ENCODE peak calls at places on chromosomes 12 and 14, in four cellular contexts. W is sigmoid colon, M is fibroblast of lung, B is spleen. P is an unnamed sample. For H3K4me1, the result is how much of the 10 kb centered on the place peaks cover.

GRCh38 chr12:42326466-42327226 is 679 bp downstream of the PPHLN1 start:
- DNase-seq in W (no peak), M (peak), B (peak), P (no peak)

GRCh38 chr14:59146941-59147470 is 41.5 kb upstream of the DAAM1 start:
- DNase-seq in W (no peak), M (no peak), B (no peak), P (no peak)

GRCh38 chr14:71645656-71646055 is 286.6 kb upstream of the RGS6 start:
- DNase-seq in W (no peak), M (peak), B (no peak), P (no peak)

GRCh38 chr12:64450711-64451486 is 1.0 kb upstream of the TBK1 start:
- DNase-seq in W (no peak), M (peak), B (peak), P (no peak)

GRCh38 chr12:101566318-101566717 is 28.5 kb upstream of the MYBPC1 start:
- DNase-seq in W (no peak), M (no peak), B (no peak), P (peak)

GRCh38 chr12:31897791-31898503 is 61.3 kb upstream of the RESF1 start:
- DNase-seq in W (no peak), M (peak), B (peak), P (peak)

GRCh38 chr12:104427547-104427938 is 29.2 kb upstream of the CHST11 start:
- DNase-seq in W (no peak), M (no peak), B (no peak), P (no peak)

GRCh38 chr12:48002773-48003218 is 1.5 kb downstream of the COL2A1 start:
- DNase-seq in W (peak), M (peak), B (no peak), P (no peak)

GRCh38 chr12:5094986-5095385 is 51.3 kb downstream of the KCNA5 start:
- DNase-seq in W (no peak), M (no peak), B (no peak), P (no peak)

GRCh38 chr14:91911474-91912032 is 35.9 kb downstream of the FBLN5 start:
- DNase-seq in W (peak), M (peak), B (no peak), P (peak)

GRCh38 chr12:132191715-132192553 is 47.7 kb downstream of the NOC4L start:
- DNase-seq in W (no peak), M (no peak), B (no peak), P (no peak)

GRCh38 chr12:19946549-19946948 is 421.8 kb upstream of the PDE3A start:
- DNase-seq in W (no peak), M (peak), B (no peak), P (no peak)

GRCh38 chr12:78928200-78929074 is 63.9 kb downstream of the SYT1 start:
- DNase-seq in W (no peak), M (peak), B (no peak), P (no peak)

GRCh38 chr12:53060721-53061276 is 10.9 kb downstream of the TNS2 start:
- DNase-seq in W (peak), M (no peak), B (peak), P (no peak)

GRCh38 chr14:89336338-89336737 is 80.7 kb downstream of the FOXN3 start:
- DNase-seq in W (no peak), M (no peak), B (no peak), P (no peak)

GRCh38 chr12:113467154-113467513 is 4.5 kb downstream of the LHX5 start:
- DNase-seq in W (no peak), M (no peak), B (no peak), P (peak)

GRCh38 chr12:112768278-112768677 is 23.3 kb upstream of the RPH3A start:
- DNase-seq in W (no peak), M (no peak), B (no peak), P (no peak)

GRCh38 chr14:94049625-94050023 is 23.5 kb downstream of the OTUB2 start:
- DNase-seq in W (peak), M (no peak), B (peak), P (no peak)

GRCh38 chr12:6161124-6161882 is 36.8 kb upstream of the VWF start:
- DNase-seq in W (no peak), M (peak), B (peak), P (peak)

GRCh38 chr12:132373967-132374820 is 44.8 kb upstream of the GALNT9 start:
- DNase-seq in W (peak), M (no peak), B (peak), P (no peak)

GRCh38 chr14:103216399-103216798 is 93.1 kb downstream of the TNFAIP2 start:
- DNase-seq in W (no peak), M (no peak), B (no peak), P (no peak)

DNA sequence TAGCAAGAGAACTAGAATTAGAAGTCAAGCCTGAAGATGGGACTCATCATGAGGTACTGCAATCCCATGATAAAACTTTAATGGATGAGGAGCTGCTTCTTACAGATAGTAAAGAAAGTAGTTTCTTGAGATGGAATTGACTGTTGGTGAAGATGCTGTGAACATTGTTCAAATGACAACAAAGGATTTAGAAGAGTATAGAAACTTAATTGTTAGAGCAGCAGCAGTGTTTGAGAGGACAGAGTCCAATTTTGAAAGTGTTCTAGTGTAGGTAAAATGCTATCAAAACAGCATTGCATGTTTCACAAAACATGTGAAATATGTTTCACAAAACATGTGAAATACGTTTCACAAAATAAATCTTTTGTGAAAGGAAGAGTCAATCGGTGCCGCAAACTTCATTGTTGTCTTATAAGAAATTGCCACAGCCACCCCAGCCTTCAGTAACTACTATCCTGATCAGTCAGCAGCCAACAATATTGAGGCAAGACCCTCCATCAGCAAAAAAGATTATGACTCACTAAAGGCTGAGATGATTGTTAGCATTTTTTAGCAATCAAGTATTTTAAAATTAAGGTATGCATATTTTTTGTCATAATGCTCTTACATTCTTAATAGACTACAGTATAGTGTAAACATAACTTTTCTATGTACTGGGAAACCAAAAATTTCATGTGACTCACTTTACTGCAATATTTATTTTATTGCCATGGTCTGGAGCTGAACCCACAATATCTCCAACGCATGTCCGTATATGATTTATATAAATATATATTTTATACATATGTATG is 173.4 kb upstream of the BMP4 start:
- DNase-seq in W (no peak), M (peak), B (no peak), P (no peak)
- H3K4me1 ChIP-seq in W (under half), M (under half), B (under half), P (under half)

GRCh38 chr12:93632383-93632782 is 44.8 kb upstream of the CRADD start:
- DNase-seq in W (no peak), M (no peak), B (no peak), P (peak)
- H3K4me1 ChIP-seq in W (under half), M (under half), B (under half), P (under half)

DNA sequence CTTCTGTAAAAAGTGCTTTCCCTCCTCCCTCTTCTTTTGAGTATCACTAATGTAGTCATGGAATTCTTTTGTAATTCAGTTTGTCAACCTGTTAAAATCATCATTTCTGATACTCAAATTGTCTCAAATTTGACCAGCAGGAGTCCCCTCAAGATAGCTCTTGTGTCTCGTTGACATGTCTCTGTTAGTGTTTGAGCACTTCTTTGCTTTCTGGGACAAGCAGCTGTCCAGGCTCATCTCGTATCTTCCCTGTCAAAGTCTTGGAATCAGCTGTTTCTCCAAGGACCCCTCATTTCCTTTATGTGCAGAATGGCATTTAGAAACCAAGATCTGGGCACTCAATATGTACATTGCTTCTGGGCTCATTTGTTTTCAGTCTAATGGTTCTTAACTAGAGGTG is 10.7 kb downstream of the CIPC start:
- DNase-seq in W (no peak), M (no peak), B (no peak), P (no peak)
- H3K4me1 ChIP-seq in W (half or more), M (under half), B (under half), P (under half)

DNA sequence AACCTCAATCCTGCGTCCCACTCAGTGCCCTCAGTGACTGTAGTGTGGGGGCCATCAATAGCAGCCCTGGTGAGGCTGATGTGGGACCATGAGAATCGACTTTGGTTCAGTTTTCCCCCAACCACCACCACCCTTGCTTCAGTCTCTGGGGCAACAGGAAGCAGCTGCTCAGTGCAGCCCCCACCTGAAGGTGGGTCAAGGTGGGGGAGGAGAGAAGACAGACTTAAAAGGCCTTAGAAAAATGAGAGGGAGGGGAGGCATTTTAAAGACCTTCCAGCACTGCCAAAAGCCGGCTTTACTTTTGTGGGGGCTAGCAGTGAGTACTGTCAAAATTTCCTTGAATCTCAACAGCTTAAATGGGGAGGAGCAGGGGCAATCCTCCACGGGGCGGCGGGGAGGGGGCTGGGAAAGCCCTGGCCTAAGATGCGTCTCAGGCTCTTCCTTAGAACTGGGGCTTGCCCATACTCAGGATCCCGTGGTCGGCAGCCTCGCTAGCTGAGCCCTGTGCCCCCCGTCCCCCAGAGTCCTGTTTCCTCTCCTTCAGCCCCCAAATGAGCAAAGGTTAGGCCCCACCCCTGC is 5.5 kb upstream of the BAZ2A start:
- DNase-seq in W (no peak), M (no peak), B (peak), P (no peak)
- H3K4me1 ChIP-seq in W (half or more), M (under half), B (under half), P (under half)

DNA sequence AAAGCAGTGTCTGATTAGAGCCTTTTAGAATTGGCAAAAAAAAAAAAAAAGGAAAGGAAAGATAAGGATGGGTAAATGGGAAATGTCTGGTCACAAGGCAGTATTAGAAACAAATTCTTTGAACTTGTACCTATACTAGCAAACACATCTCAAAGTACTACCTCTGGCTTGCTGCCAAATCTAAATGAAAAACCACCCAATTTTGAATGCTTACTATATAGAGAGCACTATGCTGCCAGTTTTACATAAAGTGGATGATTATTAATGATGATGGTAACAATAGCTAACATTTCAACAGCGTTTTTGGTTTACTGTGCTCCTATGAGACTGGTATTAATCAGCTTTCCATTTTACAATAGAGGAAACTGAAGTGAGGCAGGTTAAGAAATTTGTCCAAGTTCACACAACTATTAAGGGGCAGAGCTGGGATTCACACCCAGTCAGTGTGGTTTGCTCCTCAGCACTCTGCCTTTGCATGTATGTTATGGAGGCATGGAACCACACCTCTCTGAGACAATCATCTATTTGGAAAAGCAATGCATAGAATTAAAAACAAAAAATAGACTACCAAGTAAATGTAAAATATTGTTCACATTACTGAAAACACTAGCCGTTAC is 34.2 kb downstream of the ATP2B1 start:
- DNase-seq in W (no peak), M (no peak), B (no peak), P (no peak)
- H3K4me1 ChIP-seq in W (under half), M (under half), B (under half), P (under half)

GRCh38 chr14:33480589-33481184 is 470.2 kb downstream of the EGLN3 start:
- DNase-seq in W (no peak), M (no peak), B (no peak), P (no peak)
- H3K4me1 ChIP-seq in W (under half), M (under half), B (under half), P (under half)

GRCh38 chr14:64726585-64726890 is 22.3 kb downstream of the PLEKHG3 start:
- DNase-seq in W (peak), M (peak), B (peak), P (peak)
- H3K4me1 ChIP-seq in W (half or more), M (under half), B (under half), P (under half)

P was measured in H9.